ENCODE peak calls at places on chromosomes 11 and 22, in eight cellular contexts. J, C, L, Z, Y, D, T and E are unnamed samples.

GRCh38 chr22:37529652-37530345 is 10.6 kb upstream of the CARD10 start:
- DNase-seq in J (no peak), C (no peak), L (no peak), Z (no peak), Y (no peak), D (no peak), T (no peak), E (peak; percentile 41)

GRCh38 chr11:96474263-96474662 is 84.5 kb downstream of the JRKL start:
- DNase-seq in J (no peak), C (no peak), L (no peak), Z (no peak), Y (no peak), D (no peak), T (no peak), E (no peak)

GRCh38 chr11:56932572-56933235 is 56.0 kb upstream of the OR5AK2 start:
- DNase-seq in J (no peak), C (no peak), L (no peak), Z (peak; percentile 89), Y (no peak), D (no peak), T (peak; percentile 56), E (no peak)

GRCh38 chr11:58629857-58630256 is 7.4 kb downstream of the CNTF start:
- DNase-seq in J (no peak), C (peak; percentile 11), L (peak; percentile 58), Z (peak; percentile 82), Y (no peak), D (no peak), T (peak; percentile 72), E (peak; percentile 45)

GRCh38 chr11:121354192-121354591 is 61.6 kb downstream of the SC5D start:
- DNase-seq in J (no peak), C (no peak), L (no peak), Z (no peak), Y (no peak), D (no peak), T (no peak), E (no peak)

GRCh38 chr11:68200639-68201038 is 12.5 kb downstream of the KMT5B start:
- DNase-seq in J (no peak), C (no peak), L (no peak), Z (peak; percentile 93), Y (no peak), D (no peak), T (peak; percentile 77), E (no peak)

GRCh38 chr11:120566176-120566575 is 54.6 kb downstream of the GRIK4 start:
- DNase-seq in J (no peak), C (no peak), L (peak; percentile 74), Z (peak; percentile 26), Y (no peak), D (no peak), T (peak; percentile 25), E (no peak)

GRCh38 chr11:120538707-120539106 is 27.2 kb downstream of the GRIK4 start:
- DNase-seq in J (no peak), C (no peak), L (no peak), Z (no peak), Y (no peak), D (no peak), T (no peak), E (no peak)

GRCh38 chr22:45067731-45068130 is 57.9 kb upstream of the PHF21B start:
- DNase-seq in J (no peak), C (no peak), L (no peak), Z (no peak), Y (no peak), D (no peak), T (no peak), E (no peak)

GRCh38 chr11:87361891-87362290 is 324.2 kb downstream of the TMEM135 start:
- DNase-seq in J (no peak), C (no peak), L (no peak), Z (no peak), Y (no peak), D (no peak), T (no peak), E (no peak)

GRCh38 chr22:31137721-31138120 is 2.6 kb downstream of the PLA2G3 start:
- DNase-seq in J (no peak), C (no peak), L (no peak), Z (no peak), Y (no peak), D (no peak), T (no peak), E (no peak)

GRCh38 chr11:1181858-1182535 is 24.2 kb downstream of the MUC5AC start:
- DNase-seq in J (no peak), C (no peak), L (no peak), Z (no peak), Y (no peak), D (no peak), T (no peak), E (no peak)

GRCh38 chr22:31287818-31288495 is 4.3 kb downstream of the PIK3IP1 start:
- DNase-seq in J (no peak), C (no peak), L (no peak), Z (no peak), Y (no peak), D (no peak), T (no peak), E (no peak)

GRCh38 chr11:63761870-63762661 is 6.5 kb downstream of the ZFTA start:
- DNase-seq in J (no peak), C (no peak), L (peak; percentile 95), Z (no peak), Y (no peak), D (no peak), T (no peak), E (no peak)

GRCh38 chr11:114262681-114263509 is 33.3 kb upstream of the NNMT start:
- DNase-seq in J (no peak), C (no peak), L (peak; percentile 71), Z (peak; percentile 80), Y (peak; percentile 36), D (no peak), T (peak; percentile 75), E (peak; percentile 35)

GRCh38 chr22:42937164-42937854 is 77.6 kb downstream of the PACSIN2 start:
- DNase-seq in J (peak; percentile 87), C (no peak), L (peak; percentile 38), Z (peak; percentile 95), Y (no peak), D (no peak), T (peak; percentile 67), E (no peak)

GRCh38 chr22:46303347-46303965 is 6.8 kb downstream of the GTSE1 start:
- DNase-seq in J (no peak), C (no peak), L (no peak), Z (peak; percentile 61), Y (no peak), D (no peak), T (no peak), E (no peak)

DNA sequence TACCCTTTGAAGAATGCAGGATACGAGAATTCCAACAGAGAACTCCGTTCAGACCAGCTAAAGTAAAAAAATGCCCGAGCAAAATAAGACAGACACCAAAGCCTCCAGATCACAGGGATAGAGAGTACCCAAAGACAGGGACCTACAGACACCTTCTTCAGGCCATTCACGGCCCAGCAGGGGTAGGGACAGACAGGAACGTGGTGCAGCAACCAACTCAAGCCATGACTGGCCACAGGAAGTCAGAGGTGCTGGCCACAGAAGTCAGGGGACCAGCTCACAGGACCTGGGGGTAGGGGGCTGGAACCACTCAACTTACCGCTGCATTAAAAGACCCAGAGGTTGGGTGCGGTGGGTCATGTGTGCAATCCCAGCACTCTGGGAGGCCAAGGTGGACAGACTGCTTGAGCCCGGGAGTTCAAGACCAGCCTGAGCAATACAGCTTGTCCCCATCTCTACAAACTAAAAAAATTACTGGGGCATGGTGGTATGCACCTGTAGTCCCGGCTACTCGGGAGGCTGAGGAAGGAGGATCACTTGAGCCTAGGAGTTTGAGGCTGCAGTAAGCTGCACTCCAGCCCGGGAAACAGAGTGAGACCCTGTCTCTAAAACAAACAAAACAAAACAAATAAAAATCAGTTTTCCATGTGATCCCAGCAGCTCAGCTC is 39.9 kb upstream of the COMT start:
- DNase-seq in J (no peak), C (no peak), L (peak; percentile 60), Z (no peak), Y (no peak), D (no peak), T (no peak), E (no peak)
- H3K4me3 ChIP-seq in J (no peak overlapping the region), C (no peak overlapping the region), L (no peak overlapping the region), Z (no peak overlapping the region), Y (no peak overlapping the region), D (no peak overlapping the region), T (no peak overlapping the region), E (no peak overlapping the region)

GRCh38 chr11:100687032-100687629 is at the start of gene ARHGAP42:
- DNase-seq in J (peak; percentile 63), C (no peak), L (peak; percentile 95), Z (peak; percentile 71), Y (peak; percentile 82), D (no peak), T (peak; percentile 68), E (peak; percentile 49)
- H3K4me3 ChIP-seq in J (peak within 1 kb of the TSS; percentile 89), C (no peak within 1 kb of the TSS), L (peak within 1 kb of the TSS; percentile 99), Z (peak within 1 kb of the TSS; percentile 91), Y (peak within 1 kb of the TSS; percentile 71), D (no peak within 1 kb of the TSS), T (peak within 1 kb of the TSS; percentile 77), E (peak within 1 kb of the TSS; percentile 72)

GRCh38 chr11:45662665-45663485 is 2.5 kb downstream of the CHST1 start:
- DNase-seq in J (no peak), C (no peak), L (peak; percentile 69), Z (peak; percentile 96), Y (no peak), D (no peak), T (peak; percentile 93), E (no peak)
- H3K4me3 ChIP-seq in J (no peak overlapping the region), C (no peak overlapping the region), L (no peak overlapping the region), Z (no peak overlapping the region), Y (no peak overlapping the region), D (no peak overlapping the region), T (peak overlapping the region; percentile 64), E (no peak overlapping the region)

GRCh38 chr22:21873619-21874018 is 6.2 kb upstream of the MAPK1 start:
- DNase-seq in J (no peak), C (no peak), L (no peak), Z (no peak), Y (no peak), D (no peak), T (no peak), E (no peak)

GRCh38 chr22:21881841-21882753 is 14.7 kb upstream of the MAPK1 start:
- DNase-seq in J (no peak), C (no peak), L (no peak), Z (no peak), Y (no peak), D (no peak), T (no peak), E (no peak)

GRCh38 chr22:21876486-21877176 is 9.2 kb upstream of the MAPK1 start:
- DNase-seq in J (no peak), C (no peak), L (no peak), Z (peak; percentile 85), Y (no peak), D (no peak), T (peak; percentile 75), E (no peak)
- H3K4me3 ChIP-seq in J (no peak overlapping the region), C (no peak overlapping the region), L (no peak overlapping the region), Z (no peak overlapping the region), Y (no peak overlapping the region), D (no peak overlapping the region), T (no peak overlapping the region), E (no peak overlapping the region)

GRCh38 chr11:62553839-62554361 is 7.3 kb upstream of the AHNAK start:
- DNase-seq in J (peak; percentile 90), C (no peak), L (peak; percentile 55), Z (peak; percentile 97), Y (no peak), D (no peak), T (peak; percentile 66), E (no peak)
- H3K4me3 ChIP-seq in J (peak overlapping the region; percentile 10), C (no peak overlapping the region), L (no peak overlapping the region), Z (peak overlapping the region; percentile 72), Y (no peak overlapping the region), D (peak overlapping the region; percentile 16), T (peak overlapping the region; percentile 8), E (no peak overlapping the region)